ENCODE peak calls at places on chromosomes 5 and 9, in eight cellular contexts. C is A549; H is left ventricle myocardium inferior; M is CD4-positive, alpha-beta T cell; S is heart right ventricle; Q is WERI-Rb-1; D is CD8-positive, alpha-beta T cell; A is spleen. K is an unnamed sample.

GRCh38 chr5:43616535-43616934 is 13.6 kb downstream of the NNT start:
- DNase-seq in C (no peak), M (no peak), D (no peak), Q (no peak), S (no peak), H (no peak), A (no peak), K (no peak)

GRCh38 chr9:4048441-4048840 is 251.4 kb downstream of the GLIS3 start:
- DNase-seq in H (no peak), A (no peak), M (no peak), S (no peak), D (no peak), Q (no peak), C (peak; percentile 10), K (no peak)

GRCh38 chr5:117295941-117296340 is 721.3 kb upstream of the SEMA6A start:
- DNase-seq in M (no peak), H (no peak), S (no peak), Q (no peak), A (no peak), D (no peak), C (no peak), K (no peak)

GRCh38 chr5:172683696-172684464 is 42.8 kb downstream of the NEURL1B start:
- DNase-seq in M (peak; percentile 58), S (no peak), Q (no peak), H (no peak), C (no peak), D (peak; percentile 74), A (peak; percentile 80), K (no peak)

GRCh38 chr9:95182854-95183563 is 134.5 kb downstream of the FANCC start:
- DNase-seq in D (no peak), A (no peak), H (no peak), M (no peak), C (no peak), S (no peak), Q (no peak), K (no peak)

GRCh38 chr9:126805546-126806262 is 864 bp downstream of the ZBTB43 start:
- DNase-seq in H (peak; percentile 61), C (no peak), A (peak; percentile 80), Q (peak; percentile 50), D (peak; percentile 87), S (peak; percentile 78), M (peak; percentile 69), K (peak; percentile 45)

GRCh38 chr5:2587189-2588031 is 164.1 kb downstream of the IRX2 start:
- DNase-seq in S (no peak), D (no peak), Q (no peak), A (no peak), M (no peak), C (no peak), H (no peak), K (no peak)

GRCh38 chr5:117486879-117487391 is 912.3 kb upstream of the SEMA6A start:
- DNase-seq in S (no peak), A (no peak), D (no peak), H (no peak), C (no peak), Q (no peak), M (no peak), K (no peak)

GRCh38 chr9:73014011-73014410 is 61.2 kb upstream of the ALDH1A1 start:
- DNase-seq in H (no peak), D (no peak), C (no peak), M (no peak), Q (no peak), S (no peak), A (no peak), K (no peak)

GRCh38 chr9:127393680-127394079 is 3.3 kb upstream of the SLC2A8 start:
- DNase-seq in M (no peak), A (no peak), S (no peak), D (no peak), H (no peak), C (no peak), Q (no peak), K (no peak)

GRCh38 chr5:139446956-139447779 is 7.8 kb upstream of the DNAJC18 start:
- DNase-seq in D (no peak), A (no peak), H (no peak), M (no peak), C (no peak), S (no peak), Q (no peak), K (peak; percentile 9)

GRCh38 chr5:169905017-169905416 is 75.3 kb downstream of the INSYN2B start:
- DNase-seq in S (no peak), A (no peak), M (no peak), H (no peak), D (no peak), Q (no peak), C (no peak), K (no peak)

GRCh38 chr5:17477553-17478265 is 20.3 kb upstream of the TAF11L2 start:
- DNase-seq in A (no peak), M (no peak), C (no peak), H (no peak), Q (no peak), S (no peak), D (no peak), K (no peak)

GRCh38 chr9:5269249-5269715 is 35.2 kb downstream of the RLN2 start:
- DNase-seq in M (no peak), D (no peak), Q (no peak), C (no peak), H (no peak), S (no peak), A (no peak), K (no peak)

GRCh38 chr5:112417931-112418358 is 1.1 kb downstream of the EPB41L4A start:
- DNase-seq in H (peak; percentile 71), S (peak; percentile 78), A (peak; percentile 84), Q (no peak), D (no peak), C (no peak), M (no peak), K (peak; percentile 61)

DNA sequence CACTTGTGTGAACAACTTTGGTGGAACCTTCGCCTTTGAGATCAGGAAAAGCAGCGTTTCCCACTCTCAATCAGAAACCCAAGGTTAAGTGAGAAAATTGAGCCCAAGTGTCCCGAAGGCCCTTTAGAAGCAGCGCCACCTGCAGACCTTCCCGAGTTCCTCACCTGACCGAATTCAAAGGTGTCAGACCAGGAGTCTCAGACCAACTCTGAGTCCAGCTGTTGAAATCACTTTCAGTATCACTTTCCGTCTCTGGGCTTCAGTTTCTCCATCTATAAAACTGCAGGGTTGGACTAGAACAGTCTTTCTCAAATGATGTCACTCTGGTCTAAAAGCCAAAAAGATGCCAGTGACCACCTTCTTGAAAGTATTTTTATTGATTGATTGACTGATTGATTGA is 31.7 kb upstream of the GRHPR start:
- DNase-seq in A (no peak), M (no peak), H (no peak), S (no peak), Q (peak; percentile 45), C (no peak), D (no peak), K (peak; percentile 89)
- TF ChIP-seq CTCF in A (peak; percentile 54), M (peak; percentile 28), H (peak; percentile 27), S (no peak), Q (peak; percentile 66), C (peak; percentile 22), D (peak; percentile 18), K (peak; percentile 57)

GRCh38 chr9:124662561-124662960 is 108.5 kb downstream of the NR6A1 start:
- DNase-seq in D (no peak), C (no peak), Q (no peak), H (no peak), A (no peak), M (no peak), S (no peak), K (no peak)

GRCh38 chr9:124659099-124659659 is 111.9 kb downstream of the NR6A1 start:
- DNase-seq in Q (peak; percentile 90), A (peak; percentile 83), S (peak; percentile 81), H (peak; percentile 80), C (peak; percentile 78), M (peak; percentile 4), D (peak; percentile 39), K (peak; percentile 59)

GRCh38 chr9:124658165-124659017 is 112.7 kb downstream of the NR6A1 start:
- DNase-seq in C (peak; percentile 95), M (peak; percentile 5), S (peak; percentile 85), Q (peak; percentile 95), D (peak; percentile 38), H (peak; percentile 63), A (peak; percentile 74), K (peak; percentile 71)

GRCh38 chr9:124661184-124661755 is 109.8 kb downstream of the NR6A1 start:
- DNase-seq in Q (no peak), M (no peak), H (no peak), C (no peak), S (no peak), D (no peak), A (no peak), K (no peak)

DNA sequence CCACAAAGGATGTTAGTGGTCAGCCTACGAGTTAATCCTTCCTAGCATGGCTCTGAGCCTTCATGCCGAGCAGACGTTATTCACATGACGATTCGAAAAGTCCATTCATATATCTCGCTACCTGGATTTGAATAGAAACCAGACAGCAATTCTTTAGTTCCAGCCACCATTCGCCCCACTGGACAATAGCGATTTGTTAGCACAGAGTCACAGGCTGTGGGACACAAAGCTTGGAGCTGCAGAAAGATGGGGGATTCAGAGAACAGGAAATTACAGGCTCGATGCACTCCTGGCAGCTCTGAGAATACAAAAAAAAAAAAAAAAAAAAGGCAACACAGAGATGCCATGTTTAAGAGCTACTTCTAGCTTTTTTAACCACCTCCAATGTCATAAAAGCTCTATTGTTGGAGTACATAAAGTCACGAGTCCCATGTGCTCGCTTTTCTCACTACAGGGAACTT is 110.7 kb downstream of the NR6A1 start:
- DNase-seq in Q (peak; percentile 49), H (no peak), S (no peak), M (no peak), D (no peak), A (no peak), C (no peak), K (no peak)
- H3K27ac ChIP-seq in Q (peak overlapping the region; percentile 88), H (peak overlapping the region; percentile 86), S (peak overlapping the region; percentile 86), M (no peak overlapping the region), D (no peak overlapping the region), A (peak overlapping the region; percentile 21), C (peak overlapping the region; percentile 86), K (peak overlapping the region; percentile 16)

DNA sequence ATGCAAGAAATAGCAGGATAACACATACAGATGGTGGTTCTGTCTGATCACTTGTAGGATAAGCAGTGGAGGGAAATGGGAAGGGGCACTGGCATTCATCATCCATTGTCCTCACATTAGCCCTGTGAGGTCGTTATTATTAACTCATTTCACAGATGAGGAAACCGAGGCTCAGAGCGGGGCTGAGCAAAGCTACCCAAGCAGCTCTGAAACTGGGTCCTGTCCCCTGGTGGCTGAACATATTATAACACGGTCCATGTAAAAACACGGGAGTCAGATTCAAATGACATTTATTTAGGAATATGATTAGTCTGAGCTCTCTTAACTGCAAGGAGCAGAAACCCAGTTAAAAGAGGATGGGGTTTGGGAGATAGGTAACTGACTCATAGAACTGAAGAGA is 43.1 kb downstream of the HRH2 start:
- DNase-seq in C (peak; percentile 40), M (no peak), H (no peak), D (no peak), S (no peak), A (peak; percentile 32), Q (no peak), K (peak; percentile 47)
- TF ChIP-seq CTCF in C (peak; percentile 37), M (peak; percentile 53), H (peak; percentile 47), D (peak; percentile 39), S (peak; percentile 26), A (peak; percentile 9), Q (peak; percentile 46), K (peak; percentile 57)

DNA sequence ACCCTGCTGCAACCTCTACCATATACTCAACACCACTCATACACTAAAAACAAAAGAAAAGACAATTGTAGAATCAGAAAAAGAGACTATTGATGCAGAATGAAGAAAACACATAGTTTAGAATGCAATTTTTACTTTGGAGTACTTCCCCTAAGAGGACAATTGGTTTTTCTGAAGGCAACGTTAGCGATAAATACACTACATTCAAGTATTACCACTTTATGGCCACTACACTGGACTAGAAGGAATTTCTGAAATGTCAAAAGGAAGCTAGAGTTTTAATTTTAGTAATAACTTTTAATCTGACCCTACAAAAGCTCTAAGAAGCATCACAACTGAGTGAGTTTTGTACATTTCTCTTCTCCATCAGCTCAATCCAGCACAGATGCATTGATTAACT is 24.7 kb downstream of the PUM3 start:
- DNase-seq in D (no peak), M (no peak), C (no peak), S (no peak), A (no peak), H (no peak), Q (no peak), K (no peak)
- H3K27ac ChIP-seq in D (no peak overlapping the region), M (no peak overlapping the region), C (peak overlapping the region; percentile 46), S (peak overlapping the region; percentile 78), A (no peak overlapping the region), H (peak overlapping the region; percentile 71), Q (no peak overlapping the region), K (no peak overlapping the region)